ENCODE peak calls at places on chromosomes 1 and 21, in eight cellular contexts. W is GM13976, F is spleen, S is IMR-90, R is HFF-Myc, M is transverse colon, A is PC-3, P is left lung. Q is an unnamed sample.

GRCh38 chr1:183147735-183148134 is 38.3 kb upstream of the LAMC2 start:
- DNase-seq in F (no peak), P (no peak), A (no peak), R (no peak), S (no peak), W (no peak), M (no peak), Q (no peak)

GRCh38 chr1:218669431-218669830 is 324.3 kb downstream of the TGFB2 start:
- DNase-seq in W (no peak), R (no peak), M (no peak), S (peak), F (no peak), A (no peak), P (no peak), Q (no peak)

GRCh38 chr1:36591278-36591677 is 108.6 kb upstream of the CSF3R start:
- DNase-seq in S (no peak), M (no peak), P (no peak), W (no peak), A (no peak), F (peak), R (no peak), Q (no peak)

GRCh38 chr21:25039461-25040380 is 567.6 kb downstream of the MRPL39 start:
- DNase-seq in W (no peak), M (no peak), S (peak), F (no peak), R (no peak), A (peak), P (no peak), Q (peak)

GRCh38 chr1:116919802-116920201 is 10.1 kb downstream of the PTGFRN start:
- DNase-seq in P (no peak), R (no peak), A (no peak), S (no peak), M (peak), F (no peak), W (no peak), Q (peak)

GRCh38 chr1:78831731-78832360 is 174.7 kb downstream of the ADGRL4 start:
- DNase-seq in W (no peak), P (no peak), R (peak), M (no peak), A (peak), S (peak), F (no peak), Q (peak)

GRCh38 chr1:159056069-159056698 is 20.4 kb downstream of the AIM2 start:
- DNase-seq in S (no peak), P (no peak), W (no peak), M (no peak), A (no peak), F (no peak), R (no peak), Q (no peak)

GRCh38 chr1:233909195-233909594 is 4.7 kb downstream of the SLC35F3 start:
- DNase-seq in F (no peak), M (no peak), A (peak), S (no peak), R (peak), P (no peak), W (no peak), Q (peak)

GRCh38 chr1:61851849-61852692 is 109.8 kb downstream of the PATJ start:
- DNase-seq in S (peak), A (peak), M (no peak), W (peak), R (peak), P (no peak), F (no peak), Q (peak)

GRCh38 chr1:15168479-15168878 is 14.9 kb downstream of the TMEM51 start:
- DNase-seq in W (no peak), R (no peak), M (no peak), A (peak), S (peak), F (no peak), P (no peak), Q (peak)

GRCh38 chr1:56780128-56780750 is 39.0 kb downstream of the FYB2 start:
- DNase-seq in W (no peak), P (no peak), S (no peak), R (no peak), F (no peak), M (no peak), A (no peak), Q (no peak)

DNA sequence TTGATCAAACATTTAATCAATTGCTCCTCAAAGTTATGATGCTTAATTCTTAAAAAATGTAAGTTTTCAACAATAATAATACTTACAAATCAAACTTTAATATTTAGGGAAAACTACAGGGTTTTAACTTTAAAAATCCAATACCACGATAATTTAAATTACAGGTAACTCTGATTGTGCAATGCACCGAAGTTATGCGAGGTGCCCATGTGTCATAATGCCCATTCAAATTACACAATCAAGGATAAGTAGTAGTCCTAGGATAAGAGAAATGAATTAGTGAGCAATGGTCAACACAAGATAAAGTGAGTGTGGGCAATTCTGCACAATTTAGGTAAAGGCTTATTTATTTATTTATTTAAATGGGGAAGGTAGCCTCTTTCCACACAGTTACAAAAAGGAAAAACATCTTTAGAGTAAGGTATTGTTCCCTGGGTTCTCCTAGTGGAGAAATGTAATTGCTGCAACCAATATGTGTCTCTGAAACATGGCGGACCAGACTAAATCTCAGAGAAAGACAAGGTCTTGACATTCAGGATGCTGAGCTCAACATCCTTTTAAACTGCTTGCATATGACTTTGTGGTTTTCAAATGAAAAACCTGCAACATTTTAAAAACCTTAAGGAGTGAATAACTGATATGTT is 164.2 kb downstream of the TTLL7 start:
- DNase-seq in F (no peak), A (no peak), P (no peak), S (no peak), W (no peak), M (no peak), R (no peak), Q (peak)
- TF ChIP-seq CTCF in F (no peak), A (peak), P (no peak), S (no peak), W (no peak), M (no peak), R (peak), Q (no peak)

DNA sequence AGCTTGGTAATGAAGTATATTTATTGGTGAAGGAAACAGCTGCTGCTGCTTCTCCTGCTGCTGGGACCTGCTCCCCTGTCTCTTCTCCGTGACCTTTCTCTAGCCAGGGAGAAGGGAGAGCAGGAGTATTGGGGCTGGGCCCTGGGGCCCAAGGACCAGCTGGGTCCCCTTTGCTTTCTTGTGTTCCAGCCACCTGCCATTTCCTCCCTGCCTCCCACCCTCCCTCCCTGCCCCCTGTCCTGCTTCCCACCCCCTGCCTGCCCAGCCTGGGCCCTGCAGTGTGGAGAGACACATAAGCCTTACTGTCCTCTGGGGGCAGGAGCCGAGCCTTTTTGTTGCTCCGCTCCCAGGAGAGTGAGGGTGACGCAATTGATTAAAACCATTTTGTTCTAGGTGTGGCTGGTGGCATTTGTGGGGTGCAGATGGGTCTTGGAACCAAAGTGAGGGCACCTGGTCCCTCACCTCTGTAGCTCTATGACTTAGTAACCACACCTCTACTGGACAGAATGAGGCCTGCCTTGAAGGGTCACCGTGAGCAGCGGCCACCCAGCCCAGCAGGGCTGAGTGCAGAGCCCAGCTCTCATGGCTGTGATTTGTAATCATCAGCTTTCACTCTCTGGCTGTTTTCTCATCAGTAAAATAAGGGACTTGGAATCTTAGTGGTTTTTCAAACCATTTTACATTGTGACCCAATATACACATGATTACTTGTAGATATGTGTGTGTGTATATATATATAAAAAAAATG is 13.9 kb upstream of the TMEM222 start:
- DNase-seq in P (no peak), A (no peak), F (no peak), M (no peak), S (no peak), W (no peak), R (no peak), Q (no peak)
- TF ChIP-seq CTCF in P (no peak), A (no peak), F (no peak), M (no peak), S (no peak), W (no peak), R (no peak), Q (no peak)

GRCh38 chr1:30329802-30330557 is 393.4 kb downstream of the MATN1 start:
- DNase-seq in M (no peak), A (no peak), F (no peak), S (no peak), W (no peak), P (peak), R (no peak), Q (no peak)
- TF ChIP-seq CTCF in M (no peak), A (no peak), F (no peak), S (no peak), W (no peak), P (no peak), R (peak), Q (no peak)

GRCh38 chr1:25343872-25344271 is 5.7 kb downstream of the TMEM50A start:
- DNase-seq in M (no peak), R (peak), A (peak), W (no peak), F (no peak), S (peak), P (no peak), Q (peak)

GRCh38 chr1:25342846-25343245 is 4.7 kb downstream of the TMEM50A start:
- DNase-seq in R (no peak), S (no peak), A (no peak), F (no peak), M (no peak), W (no peak), P (no peak), Q (no peak)

GRCh38 chr1:25341746-25342145 is 3.6 kb downstream of the TMEM50A start:
- DNase-seq in M (no peak), R (no peak), F (no peak), P (no peak), S (no peak), W (no peak), A (no peak), Q (no peak)

GRCh38 chr1:25338188-25338981 is at the start of gene TMEM50A:
- DNase-seq in R (no peak), A (peak), P (peak), W (peak), S (peak), M (peak), F (peak), Q (peak)
- TF ChIP-seq CTCF in R (no peak), A (no peak), P (no peak), W (no peak), S (no peak), M (no peak), F (no peak), Q (no peak)

DNA sequence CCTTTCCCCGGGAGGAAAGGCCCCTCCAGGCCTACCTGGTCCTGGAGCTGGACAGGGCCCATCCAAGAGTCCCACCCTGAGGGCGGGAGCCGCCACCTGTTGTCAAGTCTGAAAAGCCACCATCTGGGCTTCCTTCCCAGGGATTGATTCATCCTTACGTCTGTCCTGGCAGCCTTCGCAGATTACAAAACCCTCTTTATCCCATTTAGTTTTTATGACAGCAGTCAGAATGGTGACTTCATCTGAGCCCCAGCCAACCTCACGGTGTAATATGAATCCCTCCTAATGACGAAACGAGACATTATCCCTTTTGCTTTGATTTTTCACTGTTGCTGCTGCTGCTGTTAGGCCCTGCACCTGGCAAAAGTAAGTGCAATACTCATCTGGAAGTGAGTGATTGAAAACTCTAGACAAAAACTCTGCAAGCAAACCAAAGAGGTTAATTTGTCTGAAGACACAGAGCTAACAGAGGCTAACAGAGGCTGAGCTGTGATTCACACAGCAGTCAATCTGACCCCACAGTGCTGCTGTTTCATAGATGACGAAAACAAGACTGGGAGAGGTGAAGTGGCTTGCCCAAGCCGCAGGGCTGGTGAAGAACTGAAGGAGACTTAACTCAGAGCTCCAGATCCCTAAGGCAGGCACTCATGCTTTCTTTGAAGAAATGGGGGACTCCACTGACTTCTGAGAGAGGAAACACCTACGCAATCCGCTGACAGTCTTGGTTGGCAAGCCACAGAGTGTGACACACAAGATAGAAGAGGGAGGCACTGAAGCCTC is 30.0 kb upstream of the S100A7 start:
- DNase-seq in P (no peak), S (peak), A (peak), F (no peak), W (no peak), M (peak), R (peak), Q (peak)
- TF ChIP-seq CTCF in P (no peak), S (no peak), A (no peak), F (no peak), W (no peak), M (no peak), R (no peak), Q (no peak)

DNA sequence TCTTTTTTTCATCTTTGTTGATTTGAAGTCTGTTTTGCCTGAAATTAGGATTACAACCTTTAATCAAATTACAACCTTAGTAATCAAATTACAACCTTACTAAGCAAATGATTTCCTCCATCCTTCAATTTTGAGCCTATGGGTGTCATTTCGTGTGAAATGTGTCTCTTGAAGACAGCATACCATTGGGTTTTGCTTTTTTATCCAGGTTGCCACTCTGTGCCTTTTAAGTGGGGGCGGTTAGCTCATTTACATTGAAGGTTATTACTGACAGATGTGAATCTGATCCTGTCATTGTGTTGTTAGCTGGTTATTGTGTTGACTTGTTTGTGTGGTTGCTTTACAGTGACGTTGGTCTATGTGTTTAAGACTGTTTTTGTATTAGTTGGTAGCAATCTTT is 74.8 kb upstream of the BCL9 start:
- DNase-seq in F (no peak), R (no peak), W (no peak), S (no peak), P (no peak), A (no peak), M (no peak), Q (no peak)
- TF ChIP-seq CTCF in F (no peak), R (no peak), W (no peak), S (no peak), P (no peak), A (no peak), M (no peak), Q (no peak)

DNA sequence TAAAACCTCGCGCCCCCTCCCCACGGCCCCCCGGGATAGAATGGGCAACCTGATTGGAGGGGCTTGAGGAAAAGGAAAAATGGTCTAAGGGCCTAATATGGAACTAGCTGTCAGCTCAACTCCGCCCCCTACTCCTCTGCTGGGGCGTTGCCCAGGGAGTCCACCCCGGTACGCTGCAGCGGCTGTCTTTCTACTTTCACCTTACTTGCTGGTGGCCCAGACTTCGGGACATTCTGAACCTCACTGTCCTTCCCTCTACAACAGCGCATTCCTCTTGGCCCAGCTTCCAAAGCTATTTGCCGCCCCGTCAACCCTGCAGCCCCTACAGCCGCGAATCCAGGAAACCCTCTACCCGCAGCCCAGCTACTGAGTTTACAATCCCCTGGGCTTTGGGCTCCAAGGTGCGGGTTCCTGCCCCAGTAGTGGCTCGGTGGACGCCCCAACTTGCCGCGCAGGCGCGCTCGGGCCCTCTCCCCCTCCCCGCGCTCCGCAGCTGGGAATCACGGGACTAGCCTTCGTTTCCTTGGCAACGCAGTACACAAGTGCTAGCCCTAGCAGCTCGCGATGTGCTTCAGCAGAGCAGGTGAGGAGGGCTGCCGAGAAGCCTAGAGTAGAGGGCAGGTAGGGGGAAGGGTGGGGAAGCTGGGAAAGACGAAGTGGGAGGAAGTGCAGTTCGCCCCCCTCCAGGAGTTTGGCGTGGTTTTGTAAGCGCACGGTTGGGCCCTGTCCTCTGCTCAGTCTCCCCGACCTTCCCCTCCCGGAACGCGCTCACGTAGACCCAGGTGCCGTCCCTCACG is 55.6 kb downstream of the CHIA start:
- DNase-seq in S (peak), W (peak), A (peak), P (peak), R (peak), F (peak), M (peak), Q (peak)
- TF ChIP-seq CTCF in S (no peak), W (peak), A (peak), P (no peak), R (no peak), F (peak), M (no peak), Q (no peak)